ENCODE peak calls at places on chromosomes 7 and 10, in eight cellular contexts. One of them, this sample, is unnamed. For H3K27me3, the result is how much of the 10 kb centered on the place peaks cover.

GRCh38 chr7:10106609-10107008 is 867.1 kb upstream of the PHF14 start:
- DNase-seq in tibial artery: no peak
- DNase-seq in dorsolateral prefrontal cortex: no peak
- DNase-seq in spleen: no peak
- DNase-seq in SK-N-SH: no peak
- DNase-seq in H1: no peak
- DNase-seq in IMR-90: no peak
- DNase-seq in mammary epithelial cell: no peak
- DNase-seq in this sample: no peak

GRCh38 chr10:110192552-110192951 is 14.9 kb upstream of the MXI1 start:
- DNase-seq in tibial artery: no peak
- DNase-seq in dorsolateral prefrontal cortex: no peak
- DNase-seq in spleen: no peak
- DNase-seq in SK-N-SH: no peak
- DNase-seq in H1: no peak
- DNase-seq in IMR-90: no peak
- DNase-seq in mammary epithelial cell: no peak
- DNase-seq in this sample: no peak

GRCh38 chr7:42069625-42070024 is 167.4 kb downstream of the GLI3 start:
- DNase-seq in tibial artery: no peak
- DNase-seq in dorsolateral prefrontal cortex: no peak
- DNase-seq in spleen: no peak
- DNase-seq in SK-N-SH: no peak
- DNase-seq in H1: no peak
- DNase-seq in IMR-90: no peak
- DNase-seq in mammary epithelial cell: no peak
- DNase-seq in this sample: no peak

GRCh38 chr10:133391761-133392518 is 2.0 kb upstream of the MTG1 start:
- DNase-seq in tibial artery: no peak
- DNase-seq in dorsolateral prefrontal cortex: no peak
- DNase-seq in spleen: no peak
- DNase-seq in SK-N-SH: no peak
- DNase-seq in H1: no peak
- DNase-seq in IMR-90: no peak
- DNase-seq in mammary epithelial cell: no peak
- DNase-seq in this sample: no peak

GRCh38 chr7:100584677-100585510 is 1.0 kb downstream of the LRCH4 start:
- DNase-seq in tibial artery: no peak
- DNase-seq in dorsolateral prefrontal cortex: no peak
- DNase-seq in spleen: peak
- DNase-seq in SK-N-SH: peak
- DNase-seq in H1: no peak
- DNase-seq in IMR-90: peak
- DNase-seq in mammary epithelial cell: peak
- DNase-seq in this sample: no peak

GRCh38 chr7:30206466-30206865 is 71.7 kb downstream of the MTURN start:
- DNase-seq in tibial artery: no peak
- DNase-seq in dorsolateral prefrontal cortex: no peak
- DNase-seq in spleen: no peak
- DNase-seq in SK-N-SH: no peak
- DNase-seq in H1: no peak
- DNase-seq in IMR-90: peak
- DNase-seq in mammary epithelial cell: peak
- DNase-seq in this sample: no peak

GRCh38 chr7:66930341-66930740 is 9.3 kb downstream of the TMEM248 start:
- DNase-seq in tibial artery: no peak
- DNase-seq in dorsolateral prefrontal cortex: no peak
- DNase-seq in spleen: no peak
- DNase-seq in SK-N-SH: peak
- DNase-seq in H1: peak
- DNase-seq in IMR-90: peak
- DNase-seq in mammary epithelial cell: peak
- DNase-seq in this sample: no peak

GRCh38 chr10:66827353-66827752 is 98.5 kb upstream of the LRRTM3 start:
- DNase-seq in tibial artery: no peak
- DNase-seq in dorsolateral prefrontal cortex: no peak
- DNase-seq in spleen: no peak
- DNase-seq in SK-N-SH: no peak
- DNase-seq in H1: no peak
- DNase-seq in IMR-90: peak
- DNase-seq in mammary epithelial cell: peak
- DNase-seq in this sample: no peak

GRCh38 chr10:120833222-120833928 is 17.8 kb upstream of the WDR11 start:
- DNase-seq in tibial artery: no peak
- DNase-seq in dorsolateral prefrontal cortex: no peak
- DNase-seq in spleen: no peak
- DNase-seq in SK-N-SH: no peak
- DNase-seq in H1: no peak
- DNase-seq in IMR-90: no peak
- DNase-seq in mammary epithelial cell: peak
- DNase-seq in this sample: no peak

DNA sequence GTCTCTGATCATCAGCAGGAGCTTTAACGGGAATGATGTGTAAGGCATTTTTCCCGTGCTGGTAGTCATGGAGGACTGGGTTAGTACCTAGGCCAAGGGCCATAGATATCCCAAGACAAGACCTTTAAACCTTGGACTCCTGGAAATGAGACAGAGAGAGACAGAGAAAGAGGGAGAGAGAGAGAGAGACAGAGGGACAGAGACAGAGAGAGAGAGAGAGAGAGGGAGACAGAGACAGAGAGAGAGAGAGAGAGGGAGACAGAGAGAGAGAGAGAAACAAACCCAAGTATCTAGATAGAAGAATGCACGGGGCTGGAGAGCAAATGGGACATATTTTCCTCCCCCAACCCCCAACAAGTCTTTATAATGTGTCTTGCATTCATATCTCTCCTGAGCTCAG is 22.3 kb downstream of the ZC3HAV1 start:
- DNase-seq in tibial artery: no peak
- DNase-seq in dorsolateral prefrontal cortex: no peak
- DNase-seq in spleen: no peak
- DNase-seq in SK-N-SH: no peak
- DNase-seq in H1: no peak
- DNase-seq in IMR-90: no peak
- DNase-seq in mammary epithelial cell: no peak
- DNase-seq in this sample: no peak
- H3K27me3 ChIP-seq in tibial artery: under half
- H3K27me3 ChIP-seq in dorsolateral prefrontal cortex: under half
- H3K27me3 ChIP-seq in spleen: under half
- H3K27me3 ChIP-seq in SK-N-SH: under half
- H3K27me3 ChIP-seq in H1: under half
- H3K27me3 ChIP-seq in IMR-90: under half
- H3K27me3 ChIP-seq in mammary epithelial cell: under half
- H3K27me3 ChIP-seq in this sample: under half

GRCh38 chr10:71268247-71268691 is 50.8 kb upstream of the SLC29A3 start:
- DNase-seq in tibial artery: no peak
- DNase-seq in dorsolateral prefrontal cortex: peak
- DNase-seq in spleen: no peak
- DNase-seq in SK-N-SH: no peak
- DNase-seq in H1: no peak
- DNase-seq in IMR-90: peak
- DNase-seq in mammary epithelial cell: no peak
- DNase-seq in this sample: no peak
- TF ChIP-seq CTCF in tibial artery: peak
- TF ChIP-seq CTCF in dorsolateral prefrontal cortex: peak
- TF ChIP-seq CTCF in spleen: peak
- TF ChIP-seq CTCF in SK-N-SH: peak
- TF ChIP-seq CTCF in H1: peak
- TF ChIP-seq CTCF in IMR-90: peak
- TF ChIP-seq CTCF in mammary epithelial cell: peak
- TF ChIP-seq CTCF in this sample: no peak

GRCh38 chr10:47296941-47297340 is 3.1 kb upstream of the GDF10 start:
- DNase-seq in tibial artery: no peak
- DNase-seq in dorsolateral prefrontal cortex: no peak
- DNase-seq in spleen: no peak
- DNase-seq in SK-N-SH: no peak
- DNase-seq in H1: no peak
- DNase-seq in IMR-90: no peak
- DNase-seq in mammary epithelial cell: no peak
- DNase-seq in this sample: no peak

GRCh38 chr10:47294501-47294900 is 5.5 kb upstream of the GDF10 start:
- DNase-seq in tibial artery: no peak
- DNase-seq in dorsolateral prefrontal cortex: no peak
- DNase-seq in spleen: no peak
- DNase-seq in SK-N-SH: no peak
- DNase-seq in H1: no peak
- DNase-seq in IMR-90: no peak
- DNase-seq in mammary epithelial cell: no peak
- DNase-seq in this sample: peak

GRCh38 chr10:47294057-47294456 is 5.9 kb upstream of the GDF10 start:
- DNase-seq in tibial artery: no peak
- DNase-seq in dorsolateral prefrontal cortex: peak
- DNase-seq in spleen: no peak
- DNase-seq in SK-N-SH: no peak
- DNase-seq in H1: no peak
- DNase-seq in IMR-90: no peak
- DNase-seq in mammary epithelial cell: no peak
- DNase-seq in this sample: no peak

GRCh38 chr10:47296111-47296894 is 3.7 kb upstream of the GDF10 start:
- DNase-seq in tibial artery: peak
- DNase-seq in dorsolateral prefrontal cortex: no peak
- DNase-seq in spleen: no peak
- DNase-seq in SK-N-SH: no peak
- DNase-seq in H1: no peak
- DNase-seq in IMR-90: no peak
- DNase-seq in mammary epithelial cell: no peak
- DNase-seq in this sample: peak

DNA sequence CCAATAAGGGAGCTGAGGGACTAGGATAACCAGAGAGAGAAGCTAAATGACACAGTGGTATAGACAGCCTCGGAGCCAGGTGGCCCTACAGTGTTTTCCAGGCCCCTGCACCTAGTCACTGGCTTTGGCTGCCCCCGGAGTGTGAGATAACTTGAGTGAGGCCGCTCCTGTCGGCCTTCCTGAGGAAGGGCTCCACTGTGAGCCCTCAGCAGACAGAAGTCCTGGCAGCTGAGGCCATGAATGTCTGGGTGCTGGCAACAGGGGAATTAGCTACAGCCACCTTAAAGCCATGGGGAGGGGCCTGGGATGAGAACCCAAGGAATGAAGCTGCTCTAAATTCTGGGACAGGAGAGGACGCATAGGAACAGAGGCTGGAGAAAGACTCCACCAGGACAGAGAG is 4.6 kb upstream of the GDF10 start:
- DNase-seq in tibial artery: no peak
- DNase-seq in dorsolateral prefrontal cortex: no peak
- DNase-seq in spleen: no peak
- DNase-seq in SK-N-SH: no peak
- DNase-seq in H1: no peak
- DNase-seq in IMR-90: no peak
- DNase-seq in mammary epithelial cell: no peak
- DNase-seq in this sample: peak
- H3K27me3 ChIP-seq in tibial artery: under half
- H3K27me3 ChIP-seq in dorsolateral prefrontal cortex: under half
- H3K27me3 ChIP-seq in spleen: under half
- H3K27me3 ChIP-seq in SK-N-SH: under half
- H3K27me3 ChIP-seq in H1: under half
- H3K27me3 ChIP-seq in IMR-90: half or more
- H3K27me3 ChIP-seq in mammary epithelial cell: under half
- H3K27me3 ChIP-seq in this sample: under half

GRCh38 chr10:62696798-62697197 is 107.7 kb upstream of the ADO start:
- DNase-seq in tibial artery: no peak
- DNase-seq in dorsolateral prefrontal cortex: no peak
- DNase-seq in spleen: no peak
- DNase-seq in SK-N-SH: no peak
- DNase-seq in H1: no peak
- DNase-seq in IMR-90: no peak
- DNase-seq in mammary epithelial cell: no peak
- DNase-seq in this sample: no peak
- TF ChIP-seq CTCF in tibial artery: no peak
- TF ChIP-seq CTCF in dorsolateral prefrontal cortex: no peak
- TF ChIP-seq CTCF in spleen: no peak
- TF ChIP-seq CTCF in SK-N-SH: no peak
- TF ChIP-seq CTCF in H1: no peak
- TF ChIP-seq CTCF in IMR-90: no peak
- TF ChIP-seq CTCF in mammary epithelial cell: no peak
- TF ChIP-seq CTCF in this sample: no peak

GRCh38 chr10:107163086-107163880 is 1.2 kb downstream of the SORCS1 start:
- DNase-seq in tibial artery: no peak
- DNase-seq in dorsolateral prefrontal cortex: no peak
- DNase-seq in spleen: no peak
- DNase-seq in SK-N-SH: peak
- DNase-seq in H1: no peak
- DNase-seq in IMR-90: no peak
- DNase-seq in mammary epithelial cell: no peak
- DNase-seq in this sample: no peak
- H3K27me3 ChIP-seq in tibial artery: under half
- H3K27me3 ChIP-seq in dorsolateral prefrontal cortex: under half
- H3K27me3 ChIP-seq in spleen: under half
- H3K27me3 ChIP-seq in SK-N-SH: under half
- H3K27me3 ChIP-seq in H1: under half
- H3K27me3 ChIP-seq in IMR-90: under half
- H3K27me3 ChIP-seq in mammary epithelial cell: under half
- H3K27me3 ChIP-seq in this sample: under half

GRCh38 chr7:26399309-26399610 is 107.6 kb downstream of the SNX10 start:
- DNase-seq in tibial artery: peak
- DNase-seq in dorsolateral prefrontal cortex: peak
- DNase-seq in spleen: peak
- DNase-seq in SK-N-SH: peak
- DNase-seq in H1: no peak
- DNase-seq in IMR-90: peak
- DNase-seq in mammary epithelial cell: no peak
- DNase-seq in this sample: no peak
- TF ChIP-seq CTCF in tibial artery: no peak
- TF ChIP-seq CTCF in dorsolateral prefrontal cortex: no peak
- TF ChIP-seq CTCF in spleen: peak
- TF ChIP-seq CTCF in SK-N-SH: no peak
- TF ChIP-seq CTCF in H1: peak
- TF ChIP-seq CTCF in IMR-90: no peak
- TF ChIP-seq CTCF in mammary epithelial cell: no peak
- TF ChIP-seq CTCF in this sample: no peak

GRCh38 chr7:150382844-150383225 is 3.7 kb downstream of the ZNF775 start:
- DNase-seq in tibial artery: no peak
- DNase-seq in dorsolateral prefrontal cortex: no peak
- DNase-seq in spleen: no peak
- DNase-seq in SK-N-SH: no peak
- DNase-seq in H1: no peak
- DNase-seq in IMR-90: no peak
- DNase-seq in mammary epithelial cell: no peak
- DNase-seq in this sample: no peak
- H3K27me3 ChIP-seq in tibial artery: under half
- H3K27me3 ChIP-seq in dorsolateral prefrontal cortex: under half
- H3K27me3 ChIP-seq in spleen: under half
- H3K27me3 ChIP-seq in SK-N-SH: under half
- H3K27me3 ChIP-seq in H1: under half
- H3K27me3 ChIP-seq in IMR-90: under half
- H3K27me3 ChIP-seq in mammary epithelial cell: under half
- H3K27me3 ChIP-seq in this sample: under half

This sample was measured in suprapubic skin.